ENCODE peak calls at places on chromosomes 2 and 18, in four cellular contexts. One of them, this sample, is unnamed.

GRCh38 chr2:169828141-169828811 is 1.0 kb downstream of the UBR3 start:
- DNase-seq in stimulated activated CD8-positive, alpha-beta memory T cell treated with anti-CD3 and anti-CD28 coated beads, Interleukin-15, amount 100 ng/mL, for 1 hour: no peak
- DNase-seq in glomerular endothelial cell: no peak
- DNase-seq in hypothalamus: no peak
- DNase-seq in this sample: no peak

GRCh38 chr18:78587626-78588600 is 391.7 kb upstream of the SALL3 start:
- DNase-seq in stimulated activated CD8-positive, alpha-beta memory T cell treated with anti-CD3 and anti-CD28 coated beads, Interleukin-15, amount 100 ng/mL, for 1 hour: no peak
- DNase-seq in glomerular endothelial cell: no peak
- DNase-seq in hypothalamus: no peak
- DNase-seq in this sample: no peak

GRCh38 chr2:238465487-238466241 is 38.9 kb downstream of the ASB1 start:
- DNase-seq in stimulated activated CD8-positive, alpha-beta memory T cell treated with anti-CD3 and anti-CD28 coated beads, Interleukin-15, amount 100 ng/mL, for 1 hour: no peak
- DNase-seq in glomerular endothelial cell: no peak
- DNase-seq in hypothalamus: no peak
- DNase-seq in this sample: no peak

GRCh38 chr2:97730245-97730644 is 16.9 kb downstream of the ZAP70 start:
- DNase-seq in stimulated activated CD8-positive, alpha-beta memory T cell treated with anti-CD3 and anti-CD28 coated beads, Interleukin-15, amount 100 ng/mL, for 1 hour: no peak
- DNase-seq in glomerular endothelial cell: no peak
- DNase-seq in hypothalamus: no peak
- DNase-seq in this sample: no peak

GRCh38 chr2:218290316-218291261 is 1.7 kb downstream of the TMBIM1 start:
- DNase-seq in stimulated activated CD8-positive, alpha-beta memory T cell treated with anti-CD3 and anti-CD28 coated beads, Interleukin-15, amount 100 ng/mL, for 1 hour: no peak
- DNase-seq in glomerular endothelial cell: no peak
- DNase-seq in hypothalamus: no peak
- DNase-seq in this sample: no peak

GRCh38 chr2:96957299-96957698 is 29.1 kb downstream of the FAM178B start:
- DNase-seq in stimulated activated CD8-positive, alpha-beta memory T cell treated with anti-CD3 and anti-CD28 coated beads, Interleukin-15, amount 100 ng/mL, for 1 hour: no peak
- DNase-seq in glomerular endothelial cell: no peak
- DNase-seq in hypothalamus: no peak
- DNase-seq in this sample: no peak

GRCh38 chr18:10923671-10924070 is 225.7 kb downstream of the PIEZO2 start:
- DNase-seq in stimulated activated CD8-positive, alpha-beta memory T cell treated with anti-CD3 and anti-CD28 coated beads, Interleukin-15, amount 100 ng/mL, for 1 hour: no peak
- DNase-seq in glomerular endothelial cell: no peak
- DNase-seq in hypothalamus: no peak
- DNase-seq in this sample: no peak

GRCh38 chr2:31176742-31177141 is 38.5 kb upstream of the GALNT14 start:
- DNase-seq in stimulated activated CD8-positive, alpha-beta memory T cell treated with anti-CD3 and anti-CD28 coated beads, Interleukin-15, amount 100 ng/mL, for 1 hour: no peak
- DNase-seq in glomerular endothelial cell: no peak
- DNase-seq in hypothalamus: no peak
- DNase-seq in this sample: no peak

GRCh38 chr2:43206602-43207001 is 19.8 kb downstream of the ZFP36L2 start:
- DNase-seq in stimulated activated CD8-positive, alpha-beta memory T cell treated with anti-CD3 and anti-CD28 coated beads, Interleukin-15, amount 100 ng/mL, for 1 hour: no peak
- DNase-seq in glomerular endothelial cell: no peak
- DNase-seq in hypothalamus: no peak
- DNase-seq in this sample: no peak

GRCh38 chr2:235225261-235225660 is 268.6 kb upstream of the AGAP1 start:
- DNase-seq in stimulated activated CD8-positive, alpha-beta memory T cell treated with anti-CD3 and anti-CD28 coated beads, Interleukin-15, amount 100 ng/mL, for 1 hour: no peak
- DNase-seq in glomerular endothelial cell: no peak
- DNase-seq in hypothalamus: no peak
- DNase-seq in this sample: no peak

GRCh38 chr2:9002637-9003365 is 683 bp downstream of the MBOAT2 start:
- DNase-seq in stimulated activated CD8-positive, alpha-beta memory T cell treated with anti-CD3 and anti-CD28 coated beads, Interleukin-15, amount 100 ng/mL, for 1 hour: no peak
- DNase-seq in glomerular endothelial cell: no peak
- DNase-seq in hypothalamus: no peak
- DNase-seq in this sample: no peak

GRCh38 chr2:143742631-143743030 is 613.4 kb downstream of the ARHGAP15 start:
- DNase-seq in stimulated activated CD8-positive, alpha-beta memory T cell treated with anti-CD3 and anti-CD28 coated beads, Interleukin-15, amount 100 ng/mL, for 1 hour: no peak
- DNase-seq in glomerular endothelial cell: no peak
- DNase-seq in hypothalamus: no peak
- DNase-seq in this sample: no peak

GRCh38 chr2:58862234-58862633 is 621.1 kb upstream of the FANCL start:
- DNase-seq in stimulated activated CD8-positive, alpha-beta memory T cell treated with anti-CD3 and anti-CD28 coated beads, Interleukin-15, amount 100 ng/mL, for 1 hour: no peak
- DNase-seq in glomerular endothelial cell: no peak
- DNase-seq in hypothalamus: no peak
- DNase-seq in this sample: no peak

GRCh38 chr2:118661184-118661583 is 186.3 kb downstream of the EN1 start:
- DNase-seq in stimulated activated CD8-positive, alpha-beta memory T cell treated with anti-CD3 and anti-CD28 coated beads, Interleukin-15, amount 100 ng/mL, for 1 hour: no peak
- DNase-seq in glomerular endothelial cell: no peak
- DNase-seq in hypothalamus: no peak
- DNase-seq in this sample: no peak

GRCh38 chr2:52697690-52698089 is 1069.9 kb upstream of the CHAC2 start:
- DNase-seq in stimulated activated CD8-positive, alpha-beta memory T cell treated with anti-CD3 and anti-CD28 coated beads, Interleukin-15, amount 100 ng/mL, for 1 hour: no peak
- DNase-seq in glomerular endothelial cell: no peak
- DNase-seq in hypothalamus: no peak
- DNase-seq in this sample: no peak